ENCODE peak calls at places on chromosomes 6 and 20, in six cellular contexts. One of them, this sample, is unnamed.

GRCh38 chr6:111644893-111645430 is 39.3 kb upstream of the TRAF3IP2 start:
- DNase-seq in B cell: no peak
- DNase-seq in choroid plexus epithelial cell: no peak
- DNase-seq in OCI-LY7: no peak
- DNase-seq in psoas muscle: no peak
- DNase-seq in sigmoid colon: no peak
- DNase-seq in this sample: no peak

GRCh38 chr6:10837692-10837996 is 695 bp downstream of the MAK start:
- DNase-seq in B cell: no peak
- DNase-seq in choroid plexus epithelial cell: peak
- DNase-seq in OCI-LY7: no peak
- DNase-seq in psoas muscle: no peak
- DNase-seq in sigmoid colon: no peak
- DNase-seq in this sample: no peak

GRCh38 chr6:141593311-141593710 is 539.4 kb upstream of the GJE1 start:
- DNase-seq in B cell: no peak
- DNase-seq in choroid plexus epithelial cell: no peak
- DNase-seq in OCI-LY7: no peak
- DNase-seq in psoas muscle: no peak
- DNase-seq in sigmoid colon: no peak
- DNase-seq in this sample: no peak

GRCh38 chr20:25622049-25622448 is 1.8 kb downstream of the NANP start:
- DNase-seq in B cell: no peak
- DNase-seq in choroid plexus epithelial cell: no peak
- DNase-seq in OCI-LY7: no peak
- DNase-seq in psoas muscle: no peak
- DNase-seq in sigmoid colon: no peak
- DNase-seq in this sample: no peak

GRCh38 chr20:10919549-10920140 is 245.8 kb upstream of the JAG1 start:
- DNase-seq in B cell: no peak
- DNase-seq in choroid plexus epithelial cell: peak
- DNase-seq in OCI-LY7: no peak
- DNase-seq in psoas muscle: peak
- DNase-seq in sigmoid colon: peak
- DNase-seq in this sample: no peak

GRCh38 chr6:168166627-168167026 is 87.6 kb upstream of the FRMD1 start:
- DNase-seq in B cell: no peak
- DNase-seq in choroid plexus epithelial cell: no peak
- DNase-seq in OCI-LY7: no peak
- DNase-seq in psoas muscle: no peak
- DNase-seq in sigmoid colon: no peak
- DNase-seq in this sample: no peak

GRCh38 chr20:50409495-50409894 is 100.7 kb upstream of the PTPN1 start:
- DNase-seq in B cell: no peak
- DNase-seq in choroid plexus epithelial cell: no peak
- DNase-seq in OCI-LY7: no peak
- DNase-seq in psoas muscle: no peak
- DNase-seq in sigmoid colon: peak
- DNase-seq in this sample: no peak

GRCh38 chr6:33080127-33081089 is 4.6 kb downstream of the HLA-DPB1 start:
- DNase-seq in B cell: no peak
- DNase-seq in choroid plexus epithelial cell: peak
- DNase-seq in OCI-LY7: no peak
- DNase-seq in psoas muscle: peak
- DNase-seq in sigmoid colon: peak
- DNase-seq in this sample: peak

GRCh38 chr6:42045538-42046460 is 4.5 kb upstream of the TAF8 start:
- DNase-seq in B cell: peak
- DNase-seq in choroid plexus epithelial cell: peak
- DNase-seq in OCI-LY7: peak
- DNase-seq in psoas muscle: peak
- DNase-seq in sigmoid colon: peak
- DNase-seq in this sample: peak

GRCh38 chr20:4788314-4788713 is 66.6 kb downstream of the PRND start:
- DNase-seq in B cell: no peak
- DNase-seq in choroid plexus epithelial cell: no peak
- DNase-seq in OCI-LY7: no peak
- DNase-seq in psoas muscle: no peak
- DNase-seq in sigmoid colon: no peak
- DNase-seq in this sample: no peak

GRCh38 chr20:51749674-51750036 is 18.5 kb downstream of the ATP9A start:
- DNase-seq in B cell: no peak
- DNase-seq in choroid plexus epithelial cell: peak
- DNase-seq in OCI-LY7: no peak
- DNase-seq in psoas muscle: no peak
- DNase-seq in sigmoid colon: no peak
- DNase-seq in this sample: no peak

GRCh38 chr20:48047453-48047852 is 262.2 kb upstream of the SULF2 start:
- DNase-seq in B cell: no peak
- DNase-seq in choroid plexus epithelial cell: no peak
- DNase-seq in OCI-LY7: no peak
- DNase-seq in psoas muscle: no peak
- DNase-seq in sigmoid colon: no peak
- DNase-seq in this sample: no peak

GRCh38 chr20:53764416-53764800 is 170.8 kb upstream of the ZNF217 start:
- DNase-seq in B cell: no peak
- DNase-seq in choroid plexus epithelial cell: no peak
- DNase-seq in OCI-LY7: no peak
- DNase-seq in psoas muscle: no peak
- DNase-seq in sigmoid colon: no peak
- DNase-seq in this sample: no peak

GRCh38 chr6:137218473-137218916 is 690 bp downstream of the IFNGR1 start:
- DNase-seq in B cell: peak
- DNase-seq in choroid plexus epithelial cell: peak
- DNase-seq in OCI-LY7: peak
- DNase-seq in psoas muscle: peak
- DNase-seq in sigmoid colon: peak
- DNase-seq in this sample: no peak

GRCh38 chr20:53832499-53832898 is 237.9 kb downstream of the BCAS1 start:
- DNase-seq in B cell: no peak
- DNase-seq in choroid plexus epithelial cell: no peak
- DNase-seq in OCI-LY7: no peak
- DNase-seq in psoas muscle: no peak
- DNase-seq in sigmoid colon: no peak
- DNase-seq in this sample: no peak

GRCh38 chr6:158756126-158756525 is 63.0 kb downstream of the EZR start:
- DNase-seq in B cell: no peak
- DNase-seq in choroid plexus epithelial cell: no peak
- DNase-seq in OCI-LY7: no peak
- DNase-seq in psoas muscle: no peak
- DNase-seq in sigmoid colon: no peak
- DNase-seq in this sample: no peak

GRCh38 chr6:26445934-26446667 is 5.8 kb downstream of the BTN3A3 start:
- DNase-seq in B cell: no peak
- DNase-seq in choroid plexus epithelial cell: no peak
- DNase-seq in OCI-LY7: no peak
- DNase-seq in psoas muscle: no peak
- DNase-seq in sigmoid colon: no peak
- DNase-seq in this sample: no peak

GRCh38 chr20:33568378-33569289 is 78.7 kb downstream of the CBFA2T2 start:
- DNase-seq in B cell: no peak
- DNase-seq in choroid plexus epithelial cell: no peak
- DNase-seq in OCI-LY7: peak
- DNase-seq in psoas muscle: no peak
- DNase-seq in sigmoid colon: no peak
- DNase-seq in this sample: no peak

GRCh38 chr6:119318730-119319129 is 30.8 kb downstream of the MAN1A1 start:
- DNase-seq in B cell: no peak
- DNase-seq in choroid plexus epithelial cell: no peak
- DNase-seq in OCI-LY7: no peak
- DNase-seq in psoas muscle: no peak
- DNase-seq in sigmoid colon: no peak
- DNase-seq in this sample: no peak

DNA sequence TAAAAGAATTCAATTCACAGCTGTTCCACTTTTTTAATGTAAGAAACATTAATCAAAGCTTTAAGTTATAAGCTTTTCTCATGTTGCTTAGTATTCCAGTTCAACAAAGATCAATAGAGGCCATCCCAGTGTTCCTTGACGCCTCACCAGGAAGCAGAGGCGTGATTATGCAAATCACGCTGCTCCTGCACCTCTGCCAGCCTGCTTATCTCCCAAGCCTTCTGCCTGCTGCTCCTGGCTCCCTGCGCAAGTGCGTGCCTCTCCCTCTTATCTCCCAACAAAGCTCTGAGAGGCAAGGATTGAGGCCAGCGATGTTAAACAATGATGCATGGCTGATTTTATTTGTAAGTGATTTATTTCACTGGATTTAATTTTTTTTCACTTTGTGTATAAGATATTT is 42.8 kb downstream of the INSM1 start:
- DNase-seq in B cell: no peak
- DNase-seq in choroid plexus epithelial cell: peak
- DNase-seq in OCI-LY7: no peak
- DNase-seq in psoas muscle: no peak
- DNase-seq in sigmoid colon: no peak
- DNase-seq in this sample: no peak
- TF ChIP-seq CTCF in B cell: no peak
- TF ChIP-seq CTCF in choroid plexus epithelial cell: no peak
- TF ChIP-seq CTCF in OCI-LY7: no peak
- TF ChIP-seq CTCF in psoas muscle: no peak
- TF ChIP-seq CTCF in sigmoid colon: no peak
- TF ChIP-seq CTCF in this sample: no peak

DNA sequence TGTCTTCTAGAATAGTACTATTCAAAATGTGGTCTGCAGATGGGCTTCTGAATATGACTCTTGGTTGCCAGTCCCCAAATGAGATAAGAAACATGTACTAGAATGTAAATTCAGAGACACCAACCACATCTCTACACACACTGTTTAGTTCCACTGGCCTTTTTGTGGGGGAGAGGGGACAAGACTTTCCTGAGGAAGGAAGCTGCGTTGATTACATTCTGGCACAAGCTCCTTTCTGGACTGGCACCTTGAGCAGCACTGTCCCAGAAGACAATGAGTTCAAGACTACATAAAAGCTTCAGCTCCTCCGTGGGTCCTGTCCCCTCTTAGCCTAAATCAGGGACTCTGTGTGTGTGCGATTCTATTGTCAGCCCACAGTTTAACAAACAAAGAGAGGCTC is 6.9 kb upstream of the IYD start:
- DNase-seq in B cell: no peak
- DNase-seq in choroid plexus epithelial cell: no peak
- DNase-seq in OCI-LY7: no peak
- DNase-seq in psoas muscle: no peak
- DNase-seq in sigmoid colon: no peak
- DNase-seq in this sample: no peak
- TF ChIP-seq CTCF in B cell: no peak
- TF ChIP-seq CTCF in choroid plexus epithelial cell: no peak
- TF ChIP-seq CTCF in OCI-LY7: no peak
- TF ChIP-seq CTCF in psoas muscle: no peak
- TF ChIP-seq CTCF in sigmoid colon: no peak
- TF ChIP-seq CTCF in this sample: no peak

DNA sequence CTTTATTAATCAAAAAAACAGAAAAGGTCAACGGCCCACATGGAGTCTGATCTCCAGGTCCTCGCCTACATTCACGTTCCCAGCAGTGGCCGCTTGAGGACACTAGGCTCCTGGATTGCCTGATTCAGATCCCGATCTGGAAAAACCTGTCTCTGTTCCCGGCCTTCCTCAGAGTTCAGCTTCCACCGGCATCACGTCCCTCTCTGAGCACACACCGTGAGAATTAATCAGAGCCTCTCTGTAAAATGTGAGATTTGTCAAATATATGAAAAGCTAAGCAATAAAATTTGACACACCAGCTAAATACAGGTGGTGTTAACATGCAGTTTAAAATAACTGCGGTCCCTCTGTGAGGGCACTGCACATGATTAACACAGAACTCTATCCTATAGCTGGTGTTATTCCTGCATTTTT is 122.8 kb upstream of the COL21A1 start:
- DNase-seq in B cell: no peak
- DNase-seq in choroid plexus epithelial cell: peak
- DNase-seq in OCI-LY7: no peak
- DNase-seq in psoas muscle: peak
- DNase-seq in sigmoid colon: peak
- DNase-seq in this sample: no peak
- TF ChIP-seq CTCF in B cell: no peak
- TF ChIP-seq CTCF in choroid plexus epithelial cell: peak
- TF ChIP-seq CTCF in OCI-LY7: no peak
- TF ChIP-seq CTCF in psoas muscle: peak
- TF ChIP-seq CTCF in sigmoid colon: peak
- TF ChIP-seq CTCF in this sample: no peak

GRCh38 chr6:12289655-12290489 is at the start of gene EDN1:
- DNase-seq in B cell: peak
- DNase-seq in choroid plexus epithelial cell: peak
- DNase-seq in OCI-LY7: peak
- DNase-seq in psoas muscle: peak
- DNase-seq in sigmoid colon: peak
- DNase-seq in this sample: peak
- TF ChIP-seq CTCF in B cell: peak
- TF ChIP-seq CTCF in choroid plexus epithelial cell: peak
- TF ChIP-seq CTCF in OCI-LY7: peak
- TF ChIP-seq CTCF in psoas muscle: peak
- TF ChIP-seq CTCF in sigmoid colon: peak
- TF ChIP-seq CTCF in this sample: no peak

DNA sequence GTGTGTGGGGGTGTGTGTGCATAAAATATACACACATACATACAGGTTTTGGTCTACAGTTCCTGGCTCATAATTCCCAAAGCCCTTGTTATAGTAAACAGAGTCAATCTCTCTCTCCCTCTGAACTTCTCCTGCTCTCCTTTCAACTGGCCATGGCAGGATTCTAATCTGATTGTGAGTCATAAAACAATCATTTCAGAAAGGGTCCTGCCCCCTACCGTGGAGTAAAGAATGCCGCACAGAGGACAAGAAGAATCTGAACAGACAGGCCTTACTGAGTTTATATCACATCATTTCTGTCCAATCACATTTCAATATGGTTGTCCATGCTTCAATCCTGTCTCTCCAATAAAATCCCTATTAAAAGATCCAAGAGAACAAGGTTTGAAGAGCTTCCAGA is 416.9 kb downstream of the FRK start:
- DNase-seq in B cell: no peak
- DNase-seq in choroid plexus epithelial cell: peak
- DNase-seq in OCI-LY7: no peak
- DNase-seq in psoas muscle: no peak
- DNase-seq in sigmoid colon: no peak
- DNase-seq in this sample: no peak
- TF ChIP-seq CTCF in B cell: no peak
- TF ChIP-seq CTCF in choroid plexus epithelial cell: peak
- TF ChIP-seq CTCF in OCI-LY7: no peak
- TF ChIP-seq CTCF in psoas muscle: no peak
- TF ChIP-seq CTCF in sigmoid colon: no peak
- TF ChIP-seq CTCF in this sample: no peak

This sample was measured in mesothelial cell of epicardium.